ENCODE peak calls at places on chromosomes 13 and 19, in four cellular contexts. T, C, G and A are unnamed samples.

GRCh38 chr13:67133476-67133875 is 96.7 kb downstream of the PCDH9 start:
- DNase-seq in T (no peak), C (no peak), G (no peak), A (no peak)

GRCh38 chr13:43787518-43787891 is 733 bp upstream of the ENOX1 start:
- DNase-seq in T (no peak), C (no peak), G (no peak), A (no peak)

GRCh38 chr19:10000171-10000826 is 10.0 kb downstream of the COL5A3 start:
- DNase-seq in T (peak), C (peak), G (peak), A (peak)

GRCh38 chr13:101917833-101918755 is 465.6 kb downstream of the ITGBL1 start:
- DNase-seq in T (no peak), C (no peak), G (peak), A (no peak)

GRCh38 chr19:28409859-28410258 is 803.1 kb downstream of the UQCRFS1 start:
- DNase-seq in T (no peak), C (no peak), G (no peak), A (no peak)

GRCh38 chr19:56403764-56404704 is at the start of gene ZNF583:
- DNase-seq in T (peak), C (peak), G (peak), A (peak)

GRCh38 chr13:74730556-74731331 is 596.5 kb upstream of the KLF12 start:
- DNase-seq in T (no peak), C (no peak), G (no peak), A (no peak)

GRCh38 chr13:37617162-37617561 is 18.6 kb upstream of the POSTN start:
- DNase-seq in T (no peak), C (no peak), G (no peak), A (peak)

GRCh38 chr13:40061466-40062450 is 406.3 kb downstream of the COG6 start:
- DNase-seq in T (no peak), C (no peak), G (no peak), A (peak)

GRCh38 chr13:91323349-91323748 is 24.1 kb upstream of the MIR17HG start:
- DNase-seq in T (no peak), C (no peak), G (no peak), A (no peak)

GRCh38 chr13:94110011-94110410 is 369.5 kb downstream of the DCT start:
- DNase-seq in T (no peak), C (no peak), G (no peak), A (no peak)

GRCh38 chr19:21483589-21484170 is 21.7 kb upstream of the ZNF429 start:
- DNase-seq in T (peak), C (peak), G (no peak), A (peak)

GRCh38 chr19:1000591-1001537 is 645 bp downstream of the GRIN3B start:
- DNase-seq in T (no peak), C (no peak), G (no peak), A (no peak)

GRCh38 chr13:98459721-98460370 is 117.1 kb downstream of the STK24 start:
- DNase-seq in T (no peak), C (peak), G (no peak), A (no peak)

GRCh38 chr19:10352764-10353671 is 13.6 kb upstream of the ICAM3 start:
- DNase-seq in T (peak), C (peak), G (no peak), A (no peak)

GRCh38 chr13:111640476-111640875 is 320.0 kb downstream of the TEX29 start:
- DNase-seq in T (no peak), C (no peak), G (no peak), A (no peak)